ENCODE peak calls at places on chromosomes 2 and 18, in five cellular contexts. One of them, this sample, is unnamed.

GRCh38 chr2:73074110-73075069 is 2.9 kb upstream of the SFXN5 start:
- DNase-seq in IMR-90: no peak
- DNase-seq in endothelial cell of umbilical vein: no peak
- DNase-seq in colonic mucosa: no peak
- DNase-seq in endodermal cell: no peak
- DNase-seq in this sample: no peak

GRCh38 chr2:240974771-240975572 is 23.4 kb upstream of the SNED1 start:
- DNase-seq in IMR-90: peak; percentile 30
- DNase-seq in endothelial cell of umbilical vein: no peak
- DNase-seq in colonic mucosa: no peak
- DNase-seq in endodermal cell: no peak
- DNase-seq in this sample: no peak

GRCh38 chr2:136005462-136006205 is 20.2 kb upstream of the DARS1 start:
- DNase-seq in endodermal cell: no peak
- DNase-seq in endothelial cell of umbilical vein: no peak
- DNase-seq in IMR-90: peak; percentile 14
- DNase-seq in colonic mucosa: no peak
- DNase-seq in this sample: no peak

GRCh38 chr18:49238433-49239042 is 221.9 kb downstream of the DYM start:
- DNase-seq in colonic mucosa: no peak
- DNase-seq in IMR-90: peak; percentile 51
- DNase-seq in endodermal cell: peak; percentile 60
- DNase-seq in endothelial cell of umbilical vein: peak; percentile 53
- DNase-seq in this sample: no peak

GRCh38 chr2:180255981-180256380 is 248.9 kb upstream of the CWC22 start:
- DNase-seq in endothelial cell of umbilical vein: no peak
- DNase-seq in IMR-90: no peak
- DNase-seq in colonic mucosa: no peak
- DNase-seq in endodermal cell: no peak
- DNase-seq in this sample: no peak

GRCh38 chr2:36700311-36700710 is 3.8 kb downstream of the VIT start:
- DNase-seq in colonic mucosa: no peak
- DNase-seq in endodermal cell: no peak
- DNase-seq in endothelial cell of umbilical vein: no peak
- DNase-seq in IMR-90: no peak
- DNase-seq in this sample: no peak

GRCh38 chr2:48170281-48170680 is 264.0 kb upstream of the FBXO11 start:
- DNase-seq in colonic mucosa: no peak
- DNase-seq in IMR-90: peak; percentile 69
- DNase-seq in endothelial cell of umbilical vein: no peak
- DNase-seq in endodermal cell: no peak
- DNase-seq in this sample: no peak

GRCh38 chr18:57353940-57354461 is 1.6 kb downstream of the ST8SIA3 start:
- DNase-seq in IMR-90: peak; percentile 17
- DNase-seq in colonic mucosa: peak; percentile 23
- DNase-seq in endothelial cell of umbilical vein: peak; percentile 22
- DNase-seq in endodermal cell: peak; percentile 95
- DNase-seq in this sample: no peak

GRCh38 chr2:112666764-112667122 is 21.0 kb downstream of the SLC20A1 start:
- DNase-seq in endothelial cell of umbilical vein: no peak
- DNase-seq in IMR-90: no peak
- DNase-seq in colonic mucosa: no peak
- DNase-seq in endodermal cell: no peak
- DNase-seq in this sample: no peak

GRCh38 chr18:49725809-49726514 is 87.4 kb downstream of the ACAA2 start:
- DNase-seq in endodermal cell: peak; percentile 96
- DNase-seq in colonic mucosa: no peak
- DNase-seq in IMR-90: peak; percentile 98
- DNase-seq in endothelial cell of umbilical vein: peak; percentile 87
- DNase-seq in this sample: peak; percentile 81

GRCh38 chr2:220781622-220782241 is 790.4 kb downstream of the EPHA4 start:
- DNase-seq in colonic mucosa: no peak
- DNase-seq in endothelial cell of umbilical vein: no peak
- DNase-seq in endodermal cell: no peak
- DNase-seq in IMR-90: peak; percentile 83
- DNase-seq in this sample: no peak

GRCh38 chr2:196537311-196537710 is 102.2 kb upstream of the CCDC150 start:
- DNase-seq in endodermal cell: no peak
- DNase-seq in IMR-90: no peak
- DNase-seq in endothelial cell of umbilical vein: no peak
- DNase-seq in colonic mucosa: no peak
- DNase-seq in this sample: no peak

GRCh38 chr2:109516445-109517117 is 97.2 kb downstream of the SEPTIN10 start:
- DNase-seq in colonic mucosa: peak; percentile 70
- DNase-seq in IMR-90: peak; percentile 23
- DNase-seq in endothelial cell of umbilical vein: peak; percentile 60
- DNase-seq in endodermal cell: peak; percentile 96
- DNase-seq in this sample: no peak

GRCh38 chr2:8125741-8126691 is 555.8 kb upstream of the ID2 start:
- DNase-seq in colonic mucosa: no peak
- DNase-seq in IMR-90: peak; percentile 21
- DNase-seq in endothelial cell of umbilical vein: no peak
- DNase-seq in endodermal cell: no peak
- DNase-seq in this sample: peak; percentile 72

GRCh38 chr2:20559277-20559676 is 91.6 kb downstream of the HS1BP3 start:
- DNase-seq in endothelial cell of umbilical vein: no peak
- DNase-seq in IMR-90: no peak
- DNase-seq in colonic mucosa: no peak
- DNase-seq in endodermal cell: no peak
- DNase-seq in this sample: no peak

GRCh38 chr2:199757466-199757865 is 93.5 kb downstream of the FTCDNL1 start:
- DNase-seq in colonic mucosa: peak; percentile 32
- DNase-seq in IMR-90: no peak
- DNase-seq in endodermal cell: no peak
- DNase-seq in endothelial cell of umbilical vein: no peak
- DNase-seq in this sample: no peak

GRCh38 chr2:98445708-98446577 is 1.3 kb downstream of the INPP4A start:
- DNase-seq in endothelial cell of umbilical vein: no peak
- DNase-seq in colonic mucosa: no peak
- DNase-seq in IMR-90: no peak
- DNase-seq in endodermal cell: peak; percentile 61
- DNase-seq in this sample: no peak

GRCh38 chr2:26577442-26578433 is 63.4 kb downstream of the CIB4 start:
- DNase-seq in IMR-90: peak; percentile 49
- DNase-seq in colonic mucosa: peak; percentile 61
- DNase-seq in endodermal cell: peak; percentile 93
- DNase-seq in endothelial cell of umbilical vein: peak; percentile 59
- DNase-seq in this sample: no peak

GRCh38 chr2:42125887-42126594 is 43.1 kb upstream of the EML4 start:
- DNase-seq in colonic mucosa: peak; percentile 79
- DNase-seq in IMR-90: no peak
- DNase-seq in endothelial cell of umbilical vein: no peak
- DNase-seq in endodermal cell: peak; percentile 61
- DNase-seq in this sample: no peak

GRCh38 chr18:62258093-62258492 is 67.0 kb upstream of the TNFRSF11A start:
- DNase-seq in endodermal cell: no peak
- DNase-seq in endothelial cell of umbilical vein: no peak
- DNase-seq in colonic mucosa: no peak
- DNase-seq in IMR-90: no peak
- DNase-seq in this sample: no peak

GRCh38 chr18:7221424-7222155 is 9.3 kb upstream of the LRRC30 start:
- DNase-seq in endothelial cell of umbilical vein: peak; percentile 69
- DNase-seq in IMR-90: peak; percentile 69
- DNase-seq in endodermal cell: peak; percentile 92
- DNase-seq in colonic mucosa: peak; percentile 20
- DNase-seq in this sample: no peak

GRCh38 chr2:69493268-69493667 is 56.0 kb upstream of the NFU1 start:
- DNase-seq in endothelial cell of umbilical vein: no peak
- DNase-seq in IMR-90: no peak
- DNase-seq in colonic mucosa: peak; percentile 52
- DNase-seq in endodermal cell: no peak
- DNase-seq in this sample: no peak

GRCh38 chr2:3601561-3602271 is 6.8 kb downstream of the COLEC11 start:
- DNase-seq in endothelial cell of umbilical vein: no peak
- DNase-seq in colonic mucosa: no peak
- DNase-seq in IMR-90: no peak
- DNase-seq in endodermal cell: no peak
- DNase-seq in this sample: peak; percentile 58

GRCh38 chr2:174740718-174741117 is 23.6 kb downstream of the CHRNA1 start:
- DNase-seq in endodermal cell: no peak
- DNase-seq in IMR-90: no peak
- DNase-seq in colonic mucosa: no peak
- DNase-seq in endothelial cell of umbilical vein: no peak
- DNase-seq in this sample: no peak

GRCh38 chr2:21757805-21758204 is 634.0 kb downstream of the TDRD15 start:
- DNase-seq in IMR-90: no peak
- DNase-seq in endothelial cell of umbilical vein: no peak
- DNase-seq in colonic mucosa: no peak
- DNase-seq in endodermal cell: no peak
- DNase-seq in this sample: no peak

GRCh38 chr18:27861539-27861938 is 315.4 kb downstream of the CDH2 start:
- DNase-seq in endothelial cell of umbilical vein: no peak
- DNase-seq in endodermal cell: no peak
- DNase-seq in colonic mucosa: no peak
- DNase-seq in IMR-90: no peak
- DNase-seq in this sample: no peak

GRCh38 chr2:234595829-234596228 is 98.9 kb upstream of the ARL4C start:
- DNase-seq in endodermal cell: no peak
- DNase-seq in endothelial cell of umbilical vein: no peak
- DNase-seq in IMR-90: peak; percentile 97
- DNase-seq in colonic mucosa: no peak
- DNase-seq in this sample: no peak

GRCh38 chr2:174246944-174247381 is 1.4 kb downstream of the OLA1 start:
- DNase-seq in endodermal cell: peak; percentile 49
- DNase-seq in colonic mucosa: no peak
- DNase-seq in endothelial cell of umbilical vein: no peak
- DNase-seq in IMR-90: no peak
- DNase-seq in this sample: no peak

GRCh38 chr2:133434962-133435668 is 133.1 kb downstream of the NCKAP5 start:
- DNase-seq in endothelial cell of umbilical vein: no peak
- DNase-seq in endodermal cell: no peak
- DNase-seq in IMR-90: peak; percentile 91
- DNase-seq in colonic mucosa: no peak
- DNase-seq in this sample: no peak

GRCh38 chr18:8978394-8978793 is 124.1 kb upstream of the NDUFV2 start:
- DNase-seq in endodermal cell: no peak
- DNase-seq in colonic mucosa: no peak
- DNase-seq in IMR-90: no peak
- DNase-seq in endothelial cell of umbilical vein: peak; percentile 51
- DNase-seq in this sample: no peak

GRCh38 chr2:109208071-109208950 is 79.3 kb downstream of the SH3RF3 start:
- DNase-seq in colonic mucosa: no peak
- DNase-seq in endodermal cell: no peak
- DNase-seq in endothelial cell of umbilical vein: no peak
- DNase-seq in IMR-90: peak; percentile 92
- DNase-seq in this sample: no peak

GRCh38 chr2:219500135-219500534 is 1.4 kb downstream of the GMPPA start:
- DNase-seq in endothelial cell of umbilical vein: no peak
- DNase-seq in endodermal cell: no peak
- DNase-seq in IMR-90: peak; percentile 50
- DNase-seq in colonic mucosa: no peak
- DNase-seq in this sample: no peak
- TF ChIP-seq CTCF in endothelial cell of umbilical vein: peak; percentile 12
- TF ChIP-seq CTCF in endodermal cell: peak; percentile 68
- TF ChIP-seq CTCF in IMR-90: peak; percentile 44
- TF ChIP-seq CTCF in colonic mucosa: no peak
- TF ChIP-seq CTCF in this sample: no peak

GRCh38 chr2:1742680-1743395 is 1.5 kb downstream of the PXDN start:
- DNase-seq in colonic mucosa: peak; percentile 74
- DNase-seq in IMR-90: peak; percentile 90
- DNase-seq in endodermal cell: peak; percentile 90
- DNase-seq in endothelial cell of umbilical vein: peak; percentile 88
- DNase-seq in this sample: peak; percentile 88

GRCh38 chr2:1744151-1744445 is 217 bp downstream of the PXDN start:
- DNase-seq in IMR-90: no peak
- DNase-seq in endothelial cell of umbilical vein: peak; percentile 42
- DNase-seq in endodermal cell: peak; percentile 87
- DNase-seq in colonic mucosa: no peak
- DNase-seq in this sample: no peak

GRCh38 chr2:1744446-1745170 is at the start of gene PXDN:
- DNase-seq in endodermal cell: peak; percentile 86
- DNase-seq in colonic mucosa: peak; percentile 46
- DNase-seq in IMR-90: peak; percentile 65
- DNase-seq in endothelial cell of umbilical vein: peak; percentile 48
- DNase-seq in this sample: no peak

GRCh38 chr2:1742300-1742679 is 2.0 kb downstream of the PXDN start:
- DNase-seq in endodermal cell: no peak
- DNase-seq in endothelial cell of umbilical vein: no peak
- DNase-seq in colonic mucosa: no peak
- DNase-seq in IMR-90: peak; percentile 67
- DNase-seq in this sample: no peak

GRCh38 chr2:1743396-1744150 is 742 bp downstream of the PXDN start:
- DNase-seq in colonic mucosa: no peak
- DNase-seq in endodermal cell: peak; percentile 82
- DNase-seq in IMR-90: peak; percentile 56
- DNase-seq in endothelial cell of umbilical vein: peak; percentile 37
- DNase-seq in this sample: no peak
- H3K27me3 ChIP-seq in colonic mucosa: peaks cover 10% of the 10 kb centered on the region
- H3K27me3 ChIP-seq in endodermal cell: no peaks in the 10 kb centered on the region
- H3K27me3 ChIP-seq in IMR-90: no peaks in the 10 kb centered on the region
- H3K27me3 ChIP-seq in endothelial cell of umbilical vein: peaks cover 4% of the 10 kb centered on the region
- H3K27me3 ChIP-seq in this sample: no peaks in the 10 kb centered on the region

GRCh38 chr2:86372641-86373502 is 35.4 kb upstream of the REEP1 start:
- DNase-seq in endothelial cell of umbilical vein: peak; percentile 57
- DNase-seq in colonic mucosa: peak; percentile 73
- DNase-seq in endodermal cell: peak; percentile 84
- DNase-seq in IMR-90: peak; percentile 42
- DNase-seq in this sample: no peak
- TF ChIP-seq CTCF in endothelial cell of umbilical vein: peak; percentile 79
- TF ChIP-seq CTCF in colonic mucosa: peak; percentile 47
- TF ChIP-seq CTCF in endodermal cell: peak; percentile 84
- TF ChIP-seq CTCF in IMR-90: peak; percentile 52
- TF ChIP-seq CTCF in this sample: peak; percentile 66

DNA sequence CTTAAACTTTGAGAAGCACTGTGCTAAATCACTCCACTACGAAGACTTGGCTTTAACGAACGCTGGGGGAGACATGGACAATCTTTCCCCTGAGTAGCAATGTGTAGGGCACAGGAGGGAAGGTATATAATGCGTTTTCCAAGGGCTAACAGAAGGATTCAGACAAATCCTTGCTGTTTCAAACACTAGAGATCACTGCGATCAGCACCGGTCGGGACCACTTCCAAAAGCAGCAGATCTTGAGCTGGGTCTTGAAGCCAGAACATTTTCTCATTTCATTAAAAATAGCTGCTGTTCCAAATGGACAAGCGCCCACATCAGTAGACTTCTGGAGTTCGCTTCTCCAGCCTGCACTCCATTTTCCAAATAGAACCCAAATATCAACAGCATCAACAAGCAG is 65.1 kb upstream of the MAPRE2 start:
- DNase-seq in endodermal cell: no peak
- DNase-seq in IMR-90: no peak
- DNase-seq in colonic mucosa: peak; percentile 24
- DNase-seq in endothelial cell of umbilical vein: no peak
- DNase-seq in this sample: no peak
- H3K27me3 ChIP-seq in endodermal cell: peaks cover 82% of the 10 kb centered on the region
- H3K27me3 ChIP-seq in IMR-90: peaks cover 25% of the 10 kb centered on the region
- H3K27me3 ChIP-seq in colonic mucosa: no peaks in the 10 kb centered on the region
- H3K27me3 ChIP-seq in endothelial cell of umbilical vein: peaks cover 13% of the 10 kb centered on the region
- H3K27me3 ChIP-seq in this sample: no peaks in the 10 kb centered on the region